ENCODE peak calls at places on chromosomes 5 and 9, in five cellular contexts. R is NCI-H1105, Q is Calu3, P is NCI-H345, H is HTR-8/SVneo. B is an unnamed sample.
A peak's percentile ranks its signal among the peaks of the same experiment; 100 is the strongest.

GRCh38 chr5:150544606-150545219 is 36.8 kb downstream of the NDST1 start:
- DNase-seq in R (no peak), Q (peak; percentile 93), P (peak; percentile 66), H (peak; percentile 78), B (peak; percentile 84)

GRCh38 chr5:173663810-173664526 is 47.5 kb upstream of the BOD1 start:
- DNase-seq in R (no peak), Q (peak; percentile 32), P (no peak), H (no peak), B (peak; percentile 53)

GRCh38 chr5:159987031-159987674 is 21.8 kb upstream of the TTC1 start:
- DNase-seq in R (peak; percentile 49), Q (peak; percentile 95), P (peak; percentile 85), H (peak; percentile 83), B (peak; percentile 93)

GRCh38 chr5:125005287-125005686 is 258.8 kb upstream of the ZNF608 start:
- DNase-seq in R (no peak), Q (no peak), P (no peak), H (no peak), B (peak; percentile 71)

GRCh38 chr5:106801554-106801953 is 869.2 kb downstream of the EFNA5 start:
- DNase-seq in R (no peak), Q (no peak), P (no peak), H (no peak), B (no peak)

GRCh38 chr9:126875780-126876510 is 15.5 kb downstream of the ZBTB34 start:
- DNase-seq in R (no peak), Q (no peak), P (no peak), H (no peak), B (no peak)

GRCh38 chr5:177457239-177458121 is 10.9 kb downstream of the PRR7 start:
- DNase-seq in R (peak; percentile 87), Q (peak; percentile 93), P (peak; percentile 84), H (peak; percentile 92), B (peak; percentile 98)

GRCh38 chr9:33125871-33126822 is 41.0 kb downstream of the B4GALT1 start:
- DNase-seq in R (no peak), Q (no peak), P (no peak), H (no peak), B (no peak)

GRCh38 chr5:172775326-172776234 is 4.6 kb upstream of the DUSP1 start:
- DNase-seq in R (no peak), Q (no peak), P (no peak), H (no peak), B (no peak)